ENCODE peak calls at places on chromosomes 12 and 14, in four cellular contexts. J is neural progenitor cell, B is GM23248, O is PC-3. M is an unnamed sample.

GRCh38 chr14:76958975-76959710 is 69.4 kb downstream of the IRF2BPL start:
- DNase-seq in J (no peak), B (peak), O (peak), M (peak)

GRCh38 chr14:72519543-72519942 is 374.4 kb downstream of the DPF3 start:
- DNase-seq in J (no peak), B (no peak), O (no peak), M (no peak)

GRCh38 chr14:51681411-51681810 is 29.7 kb downstream of the FRMD6 start:
- DNase-seq in J (no peak), B (no peak), O (no peak), M (no peak)

GRCh38 chr12:106600503-106600902 is 17.7 kb downstream of the RFX4 start:
- DNase-seq in J (no peak), B (no peak), O (no peak), M (no peak)

GRCh38 chr12:131942671-131943070 is 7.1 kb upstream of the EP400 start:
- DNase-seq in J (no peak), B (no peak), O (no peak), M (no peak)

GRCh38 chr12:113469224-113469652 is 2.4 kb downstream of the LHX5 start:
- DNase-seq in J (no peak), B (no peak), O (no peak), M (no peak)

GRCh38 chr14:26775765-26776577 is 178.1 kb upstream of the NOVA1 start:
- DNase-seq in J (no peak), B (peak), O (peak), M (no peak)

GRCh38 chr12:121248611-121249010 is 38.7 kb downstream of the P2RX4 start:
- DNase-seq in J (no peak), B (no peak), O (no peak), M (no peak)

GRCh38 chr14:99075771-99076370 is 196.1 kb downstream of the BCL11B start:
- DNase-seq in J (no peak), B (peak), O (no peak), M (no peak)

GRCh38 chr12:122659579-122659978 is 43.6 kb downstream of the HCAR2 start:
- DNase-seq in J (no peak), B (no peak), O (no peak), M (no peak)

GRCh38 chr12:14771651-14772137 is 31.6 kb downstream of the WBP11 start:
- DNase-seq in J (peak), B (peak), O (no peak), M (no peak)
- TF ChIP-seq EZH2phosphoT487 in J (no peak), B (no peak), O (no peak), M (no peak)

GRCh38 chr12:56256326-56256960 is 1.7 kb downstream of the ANKRD52 start:
- DNase-seq in J (peak), B (peak), O (peak), M (no peak)
- H3K9ac ChIP-seq in J (no peak), B (peak), O (peak), M (peak)

GRCh38 chr14:105419305-105420091 is at the start of gene MTA1:
- DNase-seq in J (peak), B (peak), O (peak), M (no peak)

GRCh38 chr14:105421723-105422615 is 2.3 kb downstream of the MTA1 start:
- DNase-seq in J (no peak), B (no peak), O (no peak), M (no peak)

GRCh38 chr14:105420141-105420975 is 731 bp downstream of the MTA1 start:
- DNase-seq in J (no peak), B (no peak), O (no peak), M (no peak)

GRCh38 chr14:105422695-105423487 is 3.3 kb downstream of the MTA1 start:
- DNase-seq in J (no peak), B (no peak), O (no peak), M (no peak)

DNA sequence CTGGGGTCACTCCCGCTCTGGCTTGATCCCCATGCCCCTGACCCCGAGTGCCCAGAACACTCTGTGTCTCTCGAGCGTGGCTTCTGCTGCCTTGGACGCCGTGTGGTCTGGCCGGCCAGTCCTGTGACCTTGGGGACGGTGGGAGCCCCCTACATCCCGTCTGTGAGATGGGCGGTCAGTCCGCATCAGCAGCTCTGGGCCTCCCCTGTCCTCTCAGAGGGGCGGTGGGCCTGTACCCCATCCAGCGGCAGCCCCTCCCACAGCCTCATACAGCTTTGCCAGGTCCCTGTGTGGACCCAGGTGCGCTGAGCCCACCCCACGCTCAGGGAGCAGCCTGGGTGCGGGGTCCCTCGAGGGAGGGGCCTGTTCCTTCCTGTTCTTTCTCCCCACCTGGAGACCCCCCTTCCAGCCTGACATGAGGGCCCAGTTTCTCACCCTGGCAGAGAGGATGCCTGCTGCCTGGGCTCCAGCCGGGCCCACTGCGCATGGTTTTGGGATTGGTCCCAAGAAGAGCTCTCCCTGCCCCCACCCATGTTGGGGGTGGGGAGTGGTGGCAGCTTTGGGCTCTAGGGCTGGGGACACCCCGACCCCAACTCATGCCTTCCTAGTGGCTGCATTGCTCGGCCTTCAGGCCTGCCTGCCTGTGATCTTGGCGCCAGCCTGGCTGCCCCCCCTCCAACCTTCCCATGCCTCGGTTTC is 1.5 kb downstream of the MTA1 start:
- DNase-seq in J (no peak), B (no peak), O (no peak), M (no peak)
- TF ChIP-seq EZH2phosphoT487 in J (no peak), B (no peak), O (no peak), M (no peak)

GRCh38 chr12:104499207-104499606 is 42.5 kb downstream of the CHST11 start:
- DNase-seq in J (no peak), B (no peak), O (no peak), M (no peak)

GRCh38 chr12:104496336-104496735 is 39.6 kb downstream of the CHST11 start:
- DNase-seq in J (no peak), B (no peak), O (no peak), M (no peak)

GRCh38 chr12:104499668-104500328 is 43.0 kb downstream of the CHST11 start:
- DNase-seq in J (peak), B (no peak), O (no peak), M (no peak)

GRCh38 chr12:104495786-104496185 is 39.0 kb downstream of the CHST11 start:
- DNase-seq in J (no peak), B (peak), O (no peak), M (no peak)

DNA sequence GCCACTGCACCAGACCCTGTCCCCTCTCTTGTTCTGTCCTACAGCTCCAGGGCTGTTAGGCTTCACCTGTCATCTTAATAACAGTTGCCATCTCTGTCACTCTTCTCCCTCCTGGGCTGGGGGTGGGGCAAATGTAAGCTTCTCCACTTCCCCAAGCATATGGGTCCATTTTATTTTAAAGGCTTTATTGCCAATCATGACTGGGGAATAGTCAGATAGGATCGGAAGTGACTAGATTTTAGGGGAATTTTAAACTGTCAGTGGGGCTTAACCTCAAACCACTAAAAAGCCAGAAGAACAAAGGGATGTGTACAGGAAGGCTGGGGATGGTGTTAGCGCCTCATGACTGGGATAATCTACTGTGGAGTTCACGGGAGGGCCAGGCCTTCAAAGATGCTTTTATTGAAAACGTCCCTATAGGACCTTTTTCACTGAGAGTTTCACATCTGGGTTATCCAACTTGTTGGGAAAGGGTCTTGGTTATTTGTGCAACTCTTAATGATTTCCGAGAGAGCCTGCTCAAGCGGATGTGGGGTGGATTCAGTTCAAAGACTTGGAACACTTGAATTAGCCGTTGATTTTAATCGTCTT is 41.6 kb downstream of the CHST11 start:
- DNase-seq in J (no peak), B (no peak), O (no peak), M (peak)
- H3K9ac ChIP-seq in J (no peak), B (no peak), O (no peak), M (no peak)

DNA sequence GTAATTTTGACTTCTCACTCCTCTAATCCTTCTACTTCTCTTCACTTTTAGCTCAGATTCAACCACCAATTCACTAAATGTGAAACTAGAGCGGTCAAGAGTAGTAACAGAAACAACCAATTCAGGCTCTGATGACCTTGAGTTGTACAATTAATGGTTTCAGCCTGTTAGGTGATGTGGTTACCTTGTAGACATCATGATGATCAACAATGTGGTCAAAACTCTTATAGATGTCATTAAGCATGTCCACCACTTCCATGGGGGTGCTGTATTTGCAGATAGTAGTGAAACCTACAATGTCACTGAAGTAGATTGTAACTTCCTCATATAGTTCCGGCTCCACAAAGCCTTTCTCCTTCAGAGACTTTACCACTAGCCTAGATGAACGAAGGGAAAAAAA is 54.1 kb upstream of the PLBD1 start:
- DNase-seq in J (no peak), B (no peak), O (no peak), M (no peak)
- TF ChIP-seq EZH2phosphoT487 in J (no peak), B (no peak), O (no peak), M (no peak)

DNA sequence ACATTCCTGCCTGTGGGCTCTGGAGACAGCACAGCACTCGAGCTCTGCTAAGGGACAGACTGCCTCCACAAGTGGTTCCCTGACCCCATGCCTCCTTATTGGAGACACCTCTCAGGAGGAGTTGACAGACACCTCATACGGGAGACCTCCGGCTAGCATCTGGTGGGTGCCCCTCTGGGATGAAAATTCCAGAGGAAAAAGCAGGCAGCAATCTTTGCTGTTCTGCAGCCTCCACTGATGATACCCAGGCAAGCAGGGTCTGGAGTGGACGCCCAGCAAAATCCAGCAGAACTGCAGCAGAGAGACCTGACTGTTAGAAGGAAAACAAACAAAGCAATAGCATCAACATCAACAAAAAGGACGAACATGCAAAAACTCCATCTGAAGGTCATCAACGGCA is 639.4 kb downstream of the SLC16A7 start:
- DNase-seq in J (no peak), B (no peak), O (no peak), M (no peak)
- H3K9ac ChIP-seq in J (no peak), B (no peak), O (no peak), M (no peak)

GRCh38 chr14:34699873-34700621 is 14.3 kb downstream of the CFL2 start:
- DNase-seq in J (no peak), B (peak), O (peak), M (peak)
- TF ChIP-seq EZH2phosphoT487 in J (no peak), B (no peak), O (no peak), M (no peak)

M was measured in HCT116.